ENCODE peak calls at places on chromosomes 11 and 22, in six cellular contexts. Y, I, A, V, H and Z are unnamed samples.

GRCh38 chr11:8959546-8960166 is 4.6 kb downstream of the TMEM9B start:
- DNase-seq in Y (no peak), I (peak), A (no peak), V (no peak), H (no peak), Z (peak)

GRCh38 chr11:109933126-109933525 is 160.1 kb upstream of the ZC3H12C start:
- DNase-seq in Y (no peak), I (no peak), A (no peak), V (no peak), H (no peak), Z (no peak)

GRCh38 chr11:68552542-68552941 is 92.0 kb downstream of the PPP6R3 start:
- DNase-seq in Y (no peak), I (no peak), A (no peak), V (no peak), H (no peak), Z (no peak)

GRCh38 chr11:47413908-47414684 is 5.7 kb downstream of the SLC39A13 start:
- DNase-seq in Y (no peak), I (no peak), A (no peak), V (no peak), H (no peak), Z (peak)

GRCh38 chr11:10147195-10147594 is 146.8 kb downstream of the SBF2 start:
- DNase-seq in Y (no peak), I (no peak), A (no peak), V (no peak), H (no peak), Z (no peak)

GRCh38 chr11:80846979-80847378 is 1406.1 kb upstream of the TENM4 start:
- DNase-seq in Y (no peak), I (no peak), A (no peak), V (no peak), H (no peak), Z (no peak)

GRCh38 chr11:1762537-1763302 is 1.0 kb downstream of the CTSD start:
- DNase-seq in Y (no peak), I (peak), A (peak), V (no peak), H (no peak), Z (peak)

GRCh38 chr22:45334068-45334467 is 24.3 kb downstream of the FAM118A start:
- DNase-seq in Y (no peak), I (no peak), A (no peak), V (no peak), H (no peak), Z (no peak)

GRCh38 chr11:17277024-17277584 is 565 bp downstream of the NUCB2 start:
- DNase-seq in Y (no peak), I (peak), A (no peak), V (no peak), H (no peak), Z (no peak)

GRCh38 chr11:129968611-129969419 is 33.8 kb downstream of the PRDM10 start:
- DNase-seq in Y (no peak), I (no peak), A (no peak), V (no peak), H (peak), Z (no peak)

GRCh38 chr11:205221-206001 is 1.8 kb downstream of the BET1L start:
- DNase-seq in Y (no peak), I (no peak), A (no peak), V (no peak), H (peak), Z (peak)

GRCh38 chr11:116072776-116073175 is 568.6 kb upstream of the CADM1 start:
- DNase-seq in Y (no peak), I (no peak), A (no peak), V (no peak), H (no peak), Z (no peak)

GRCh38 chr22:35102663-35103062 is 36.7 kb downstream of the ISX start:
- DNase-seq in Y (no peak), I (no peak), A (no peak), V (no peak), H (no peak), Z (peak)

GRCh38 chr22:44422742-44423370 is 75.2 kb downstream of the RTL6 start:
- DNase-seq in Y (no peak), I (no peak), A (no peak), V (no peak), H (no peak), Z (no peak)

GRCh38 chr22:38989461-38989860 is 7.3 kb downstream of the APOBEC3B start:
- DNase-seq in Y (no peak), I (no peak), A (no peak), V (no peak), H (no peak), Z (no peak)

GRCh38 chr22:20905415-20906386 is 11.5 kb upstream of the CRKL start:
- DNase-seq in Y (no peak), I (no peak), A (no peak), V (no peak), H (no peak), Z (no peak)

GRCh38 chr22:39906207-39906606 is 5.3 kb downstream of the GRAP2 start:
- DNase-seq in Y (no peak), I (no peak), A (no peak), V (no peak), H (no peak), Z (no peak)

GRCh38 chr11:79160786-79161403 is 279.9 kb downstream of the TENM4 start:
- DNase-seq in Y (no peak), I (no peak), A (no peak), V (no peak), H (no peak), Z (no peak)

GRCh38 chr11:108147150-108147549 is 25.8 kb downstream of the ACAT1 start:
- DNase-seq in Y (no peak), I (no peak), A (no peak), V (no peak), H (no peak), Z (no peak)